ENCODE peak calls at places on chromosome 13, in nine cellular contexts. V is uterus, H is heart left ventricle, I is tibial artery, D is cardiac muscle cell, B is dorsolateral prefrontal cortex, C is fibroblast of lung, K is right atrium auricular region, M is body of pancreas. G is an unnamed sample.

GRCh38 chr13:41212881-41213280 is 18.5 kb upstream of the KBTBD7 start:
- DNase-seq in M (no peak), B (no peak), I (no peak), K (no peak), V (no peak), C (no peak), H (no peak), D (no peak), G (no peak)

GRCh38 chr13:93338030-93338429 is 111.4 kb downstream of the GPC6 start:
- DNase-seq in D (no peak), M (no peak), K (no peak), H (no peak), B (no peak), C (no peak), I (no peak), V (no peak), G (no peak)

GRCh38 chr13:108877300-108877699 is 247.9 kb downstream of the MYO16 start:
- DNase-seq in I (no peak), V (no peak), H (peak; percentile 32), D (no peak), K (no peak), C (peak; percentile 6), B (no peak), M (no peak), G (no peak)

GRCh38 chr13:109315481-109315880 is 470.9 kb downstream of the IRS2 start:
- DNase-seq in C (no peak), I (no peak), D (no peak), M (no peak), H (no peak), V (no peak), B (no peak), K (no peak), G (no peak)

GRCh38 chr13:45331981-45332830 is 8.8 kb downstream of the TPT1 start:
- DNase-seq in V (no peak), C (peak; percentile 61), M (no peak), B (no peak), H (peak; percentile 54), I (no peak), K (peak; percentile 77), D (peak; percentile 95), G (no peak)

GRCh38 chr13:56019606-56020005 is 1121.1 kb upstream of the PRR20A start:
- DNase-seq in D (no peak), K (no peak), I (no peak), V (no peak), H (no peak), M (no peak), B (no peak), C (no peak), G (no peak)

GRCh38 chr13:43309301-43309700 is 285.9 kb downstream of the DNAJC15 start:
- DNase-seq in I (no peak), B (no peak), M (no peak), C (no peak), V (no peak), H (no peak), K (no peak), D (no peak), G (no peak)

GRCh38 chr13:68927387-68928026 is 1180.1 kb upstream of the ATXN8OS start:
- DNase-seq in D (no peak), C (peak; percentile 0), K (no peak), H (no peak), B (no peak), I (no peak), V (no peak), M (no peak), G (peak; percentile 57)

GRCh38 chr13:30816733-30817132 is 81.4 kb downstream of the ALOX5AP start:
- DNase-seq in D (no peak), B (no peak), M (no peak), K (no peak), I (no peak), C (no peak), V (no peak), H (no peak), G (no peak)

GRCh38 chr13:81639984-81640582 is 1299.2 kb upstream of the SPRY2 start:
- DNase-seq in I (no peak), M (no peak), V (no peak), C (no peak), K (no peak), H (no peak), D (no peak), B (no peak), G (peak; percentile 64)

GRCh38 chr13:94433055-94433947 is 46.2 kb downstream of the DCT start:
- DNase-seq in B (no peak), K (no peak), M (no peak), V (no peak), C (no peak), I (no peak), D (peak; percentile 85), H (no peak), G (peak; percentile 79)

GRCh38 chr13:108895220-108895704 is 265.9 kb downstream of the MYO16 start:
- DNase-seq in M (no peak), H (no peak), V (no peak), I (no peak), C (peak; percentile 59), K (no peak), B (no peak), D (peak; percentile 59), G (no peak)

GRCh38 chr13:44273991-44274810 is 99.4 kb upstream of the SERP2 start:
- DNase-seq in V (no peak), B (no peak), M (no peak), C (peak; percentile 94), D (peak; percentile 52), I (no peak), H (no peak), K (no peak), G (no peak)

GRCh38 chr13:60467098-60467497 is 70.1 kb downstream of the TDRD3 start:
- DNase-seq in M (no peak), B (no peak), H (no peak), D (no peak), C (no peak), V (no peak), K (no peak), I (no peak), G (no peak)

DNA sequence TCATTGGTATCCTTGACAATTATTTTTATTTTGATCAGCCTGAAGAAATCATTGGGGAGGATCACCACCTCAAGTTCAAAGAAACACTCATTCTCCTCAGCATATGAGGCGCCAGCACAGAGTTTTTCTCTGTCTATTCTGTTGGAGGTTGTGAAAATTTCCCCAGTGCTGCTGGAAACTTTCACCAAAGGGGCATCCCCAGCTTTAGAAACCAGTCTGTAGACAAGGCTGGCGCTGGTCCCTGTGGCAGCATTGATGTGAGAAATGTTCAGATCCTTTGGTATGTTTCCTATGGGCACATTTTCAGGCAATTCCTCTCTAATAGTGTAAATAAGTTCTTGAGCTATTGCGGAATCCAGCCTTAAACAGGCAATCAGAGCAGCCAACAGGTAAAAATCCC is 2.1 kb downstream of the PCDH9 start:
- DNase-seq in H (no peak), B (no peak), K (no peak), M (no peak), C (no peak), V (no peak), D (no peak), I (no peak), G (no peak)
- H3K4me3 ChIP-seq in H (peak overlapping the region; percentile 77), B (peak overlapping the region; percentile 87), K (peak overlapping the region; percentile 74), M (no peak overlapping the region), C (no peak overlapping the region), V (no peak overlapping the region), D (no peak overlapping the region), I (no peak overlapping the region), G (no peak overlapping the region)

GRCh38 chr13:53198017-53198416 is 169.4 kb downstream of the OLFM4 start:
- DNase-seq in D (no peak), B (no peak), I (no peak), K (no peak), C (no peak), H (no peak), M (no peak), V (no peak), G (no peak)
- TF ChIP-seq CTCF in D (no peak), B (no peak), I (no peak), K (no peak), C (no peak), H (no peak), M (no peak), V (no peak), G (no peak)

GRCh38 chr13:112010714-112011113 is 56.2 kb upstream of the SOX1 start:
- DNase-seq in B (no peak), M (no peak), K (no peak), V (no peak), H (no peak), C (no peak), D (no peak), I (no peak), G (no peak)
- H3K27me3 ChIP-seq in B (no peaks in the 10 kb centered on the region), M (no peaks in the 10 kb centered on the region), K (no peaks in the 10 kb centered on the region), V (no peaks in the 10 kb centered on the region), H (no peaks in the 10 kb centered on the region), C (no peaks in the 10 kb centered on the region), D (no peaks in the 10 kb centered on the region), I (no peaks in the 10 kb centered on the region), G (no peaks in the 10 kb centered on the region)

GRCh38 chr13:29504691-29505090 is 90.8 kb downstream of the SLC7A1 start:
- DNase-seq in B (no peak), H (no peak), C (no peak), D (no peak), K (no peak), V (no peak), M (no peak), I (no peak), G (no peak)

GRCh38 chr13:29505511-29505910 is 90.0 kb downstream of the SLC7A1 start:
- DNase-seq in I (no peak), C (no peak), B (no peak), K (no peak), M (no peak), D (no peak), V (no peak), H (no peak), G (no peak)

GRCh38 chr13:29502391-29503008 is 93.0 kb downstream of the SLC7A1 start:
- DNase-seq in D (no peak), M (no peak), V (no peak), B (no peak), I (no peak), K (no peak), C (no peak), H (no peak), G (no peak)

GRCh38 chr13:29501674-29502073 is 93.8 kb downstream of the SLC7A1 start:
- DNase-seq in K (no peak), B (no peak), V (no peak), M (no peak), H (no peak), C (no peak), I (no peak), D (no peak), G (no peak)

DNA sequence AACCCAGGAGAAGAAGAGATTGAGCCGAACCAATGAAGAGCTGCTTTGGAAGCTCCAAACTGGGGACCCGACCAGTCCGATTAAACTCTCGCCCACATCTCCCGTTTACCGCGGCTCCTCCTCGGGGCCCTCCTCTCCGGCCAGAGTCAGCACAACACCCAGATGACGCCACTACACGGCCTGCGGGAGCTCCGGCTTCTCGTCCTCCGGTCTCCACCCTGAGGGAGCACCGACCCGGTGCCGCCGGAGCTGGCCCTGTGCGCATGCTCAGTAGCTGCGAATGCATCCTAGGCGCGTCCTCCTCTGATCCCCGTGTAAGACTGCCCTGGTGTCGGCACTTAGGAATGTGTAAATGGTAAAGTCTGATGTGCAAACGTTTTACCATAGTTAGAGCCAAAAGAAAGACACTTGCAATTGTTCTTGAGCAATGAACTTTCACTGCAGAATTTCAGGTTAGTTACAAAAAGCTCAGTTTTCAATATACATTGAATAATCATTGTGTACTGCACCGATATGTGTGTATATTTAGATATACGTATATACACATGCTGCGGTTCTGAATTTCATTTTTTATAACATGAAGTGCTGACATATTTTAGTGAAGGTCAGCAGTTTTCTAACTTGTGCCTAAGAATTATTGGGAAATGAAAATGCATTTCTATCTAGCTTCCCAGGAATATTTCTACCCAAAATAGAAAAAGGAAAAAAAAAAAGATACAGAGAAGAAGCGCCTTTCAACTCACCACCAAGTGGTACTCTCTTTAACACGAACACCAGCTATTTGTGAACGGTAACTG is 92.2 kb downstream of the SLC7A1 start:
- DNase-seq in B (no peak), H (no peak), C (peak; percentile 30), V (no peak), K (no peak), D (peak; percentile 25), M (no peak), I (no peak), G (no peak)
- H3K4me3 ChIP-seq in B (peak overlapping the region; percentile 35), H (no peak overlapping the region), C (peak overlapping the region; percentile 27), V (no peak overlapping the region), K (no peak overlapping the region), D (no peak overlapping the region), M (no peak overlapping the region), I (no peak overlapping the region), G (no peak overlapping the region)